ENCODE peak calls at places on chromosomes 4 and X, in nine cellular contexts. One of them, this sample, is unnamed.
A peak's percentile ranks its signal among the peaks of the same experiment; 100 is the strongest.

GRCh38 chrX:8272846-8273245 is 101.8 kb upstream of the VCX2 start:
- DNase-seq in left lung: no peak
- DNase-seq in OCI-LY7: no peak
- DNase-seq in HFFc6: no peak
- DNase-seq in astrocyte: no peak
- DNase-seq in neural progenitor cell: no peak
- DNase-seq in fibroblast of mammary gland: no peak
- DNase-seq in pancreas: no peak
- DNase-seq in GM13977: no peak
- DNase-seq in this sample: no peak

GRCh38 chr4:143482753-143483362 is 30.6 kb upstream of the SMARCA5 start:
- DNase-seq in left lung: no peak
- DNase-seq in OCI-LY7: peak; percentile 77
- DNase-seq in HFFc6: peak; percentile 56
- DNase-seq in astrocyte: peak; percentile 27
- DNase-seq in neural progenitor cell: peak; percentile 20
- DNase-seq in fibroblast of mammary gland: peak; percentile 69
- DNase-seq in pancreas: no peak
- DNase-seq in GM13977: peak; percentile 40
- DNase-seq in this sample: peak; percentile 5

GRCh38 chr4:17721496-17722360 is 59.7 kb downstream of the FAM184B start:
- DNase-seq in left lung: no peak
- DNase-seq in OCI-LY7: no peak
- DNase-seq in HFFc6: peak; percentile 52
- DNase-seq in astrocyte: peak; percentile 40
- DNase-seq in neural progenitor cell: no peak
- DNase-seq in fibroblast of mammary gland: peak; percentile 53
- DNase-seq in pancreas: no peak
- DNase-seq in GM13977: no peak
- DNase-seq in this sample: no peak

GRCh38 chrX:107716045-107716684 is 59.4 kb downstream of the TSC22D3 start:
- DNase-seq in left lung: peak; percentile 78
- DNase-seq in OCI-LY7: peak; percentile 24
- DNase-seq in HFFc6: no peak
- DNase-seq in astrocyte: peak; percentile 20
- DNase-seq in neural progenitor cell: peak; percentile 82
- DNase-seq in fibroblast of mammary gland: no peak
- DNase-seq in pancreas: no peak
- DNase-seq in GM13977: peak; percentile 41
- DNase-seq in this sample: no peak

GRCh38 chr4:110371016-110371795 is 104.7 kb upstream of the ENPEP start:
- DNase-seq in left lung: no peak
- DNase-seq in OCI-LY7: no peak
- DNase-seq in HFFc6: no peak
- DNase-seq in astrocyte: peak; percentile 2
- DNase-seq in neural progenitor cell: no peak
- DNase-seq in fibroblast of mammary gland: no peak
- DNase-seq in pancreas: no peak
- DNase-seq in GM13977: no peak
- DNase-seq in this sample: no peak

GRCh38 chrX:154396948-154397887 is 959 bp upstream of the RPL10 start:
- DNase-seq in left lung: peak; percentile 92
- DNase-seq in OCI-LY7: peak; percentile 61
- DNase-seq in HFFc6: no peak
- DNase-seq in astrocyte: peak; percentile 25
- DNase-seq in neural progenitor cell: peak; percentile 66
- DNase-seq in fibroblast of mammary gland: peak; percentile 64
- DNase-seq in pancreas: peak; percentile 82
- DNase-seq in GM13977: peak; percentile 67
- DNase-seq in this sample: peak; percentile 73

GRCh38 chr4:123622572-123622971 is 226.0 kb downstream of the SPRY1 start:
- DNase-seq in left lung: no peak
- DNase-seq in OCI-LY7: no peak
- DNase-seq in HFFc6: no peak
- DNase-seq in astrocyte: no peak
- DNase-seq in neural progenitor cell: no peak
- DNase-seq in fibroblast of mammary gland: no peak
- DNase-seq in pancreas: no peak
- DNase-seq in GM13977: no peak
- DNase-seq in this sample: no peak

GRCh38 chr4:42425146-42426065 is 28.1 kb downstream of the SHISA3 start:
- DNase-seq in left lung: peak; percentile 49
- DNase-seq in OCI-LY7: no peak
- DNase-seq in HFFc6: no peak
- DNase-seq in astrocyte: no peak
- DNase-seq in neural progenitor cell: peak; percentile 46
- DNase-seq in fibroblast of mammary gland: no peak
- DNase-seq in pancreas: no peak
- DNase-seq in GM13977: no peak
- DNase-seq in this sample: no peak

GRCh38 chrX:131262200-131262599 is 26.9 kb downstream of the IGSF1 start:
- DNase-seq in left lung: no peak
- DNase-seq in OCI-LY7: no peak
- DNase-seq in HFFc6: no peak
- DNase-seq in astrocyte: no peak
- DNase-seq in neural progenitor cell: no peak
- DNase-seq in fibroblast of mammary gland: no peak
- DNase-seq in pancreas: peak; percentile 69
- DNase-seq in GM13977: no peak
- DNase-seq in this sample: no peak

GRCh38 chrX:131264665-131265064 is 24.4 kb downstream of the IGSF1 start:
- DNase-seq in left lung: no peak
- DNase-seq in OCI-LY7: no peak
- DNase-seq in HFFc6: no peak
- DNase-seq in astrocyte: no peak
- DNase-seq in neural progenitor cell: no peak
- DNase-seq in fibroblast of mammary gland: no peak
- DNase-seq in pancreas: peak; percentile 64
- DNase-seq in GM13977: no peak
- DNase-seq in this sample: no peak

GRCh38 chrX:131264053-131264452 is 25.1 kb downstream of the IGSF1 start:
- DNase-seq in left lung: no peak
- DNase-seq in OCI-LY7: no peak
- DNase-seq in HFFc6: no peak
- DNase-seq in astrocyte: no peak
- DNase-seq in neural progenitor cell: no peak
- DNase-seq in fibroblast of mammary gland: no peak
- DNase-seq in pancreas: no peak
- DNase-seq in GM13977: no peak
- DNase-seq in this sample: no peak

DNA sequence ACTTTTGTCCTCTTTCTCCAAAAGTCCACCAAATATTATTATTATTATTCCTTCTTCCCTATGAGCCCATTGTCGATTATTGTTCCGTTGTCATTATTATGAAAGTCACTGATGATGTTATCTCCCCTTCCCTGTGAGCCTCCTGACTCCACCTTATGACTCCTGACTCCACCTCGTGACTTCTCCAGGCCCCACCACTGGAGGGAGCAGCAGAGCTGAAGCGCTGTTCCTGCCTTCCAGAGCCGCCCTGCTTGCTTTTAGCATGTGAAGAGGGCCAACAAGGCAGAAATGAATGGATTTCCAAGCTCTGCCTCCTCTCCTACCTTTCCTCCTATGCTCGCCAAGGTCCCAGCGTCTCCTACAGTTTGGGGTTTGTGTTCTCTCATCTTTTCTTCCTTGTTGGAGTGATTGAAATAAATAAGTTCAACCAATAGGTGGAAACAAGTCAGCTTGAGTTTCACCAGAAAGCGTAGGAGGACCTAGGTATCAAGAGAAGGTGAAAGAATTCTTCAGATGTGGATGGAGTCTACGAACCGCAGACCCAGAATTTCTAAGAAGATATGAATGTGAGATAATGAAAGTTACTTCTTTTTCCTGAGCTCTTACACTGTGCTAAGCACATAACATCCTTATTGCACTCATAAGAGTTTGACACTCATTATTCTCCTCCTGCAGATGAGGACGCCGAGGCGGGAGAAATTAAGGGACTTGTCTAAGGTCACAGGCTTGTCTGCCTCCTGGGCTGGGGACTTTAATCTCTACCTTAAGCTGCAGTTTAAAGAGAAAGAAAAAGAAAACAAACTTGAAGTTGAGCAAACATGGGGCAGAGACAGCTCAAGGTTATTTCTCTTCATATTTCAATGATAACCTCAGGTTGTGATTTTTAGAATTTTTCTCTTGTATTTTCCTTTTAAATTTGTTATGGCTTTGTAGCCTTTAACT is 26.1 kb downstream of the IGSF1 start:
- DNase-seq in left lung: no peak
- DNase-seq in OCI-LY7: peak; percentile 0
- DNase-seq in HFFc6: no peak
- DNase-seq in astrocyte: no peak
- DNase-seq in neural progenitor cell: peak; percentile 27
- DNase-seq in fibroblast of mammary gland: no peak
- DNase-seq in pancreas: peak; percentile 38
- DNase-seq in GM13977: no peak
- DNase-seq in this sample: peak; percentile 18
- TF ChIP-seq CTCF in left lung: no peak
- TF ChIP-seq CTCF in OCI-LY7: peak; percentile 41
- TF ChIP-seq CTCF in HFFc6: no peak
- TF ChIP-seq CTCF in astrocyte: no peak
- TF ChIP-seq CTCF in neural progenitor cell: peak; percentile 51
- TF ChIP-seq CTCF in fibroblast of mammary gland: peak; percentile 12
- TF ChIP-seq CTCF in pancreas: peak; percentile 17
- TF ChIP-seq CTCF in GM13977: peak; percentile 54
- TF ChIP-seq CTCF in this sample: no peak

GRCh38 chr4:156972370-156972980 is 876 bp upstream of the PDGFC start:
- DNase-seq in left lung: no peak
- DNase-seq in OCI-LY7: no peak
- DNase-seq in HFFc6: no peak
- DNase-seq in astrocyte: no peak
- DNase-seq in neural progenitor cell: peak; percentile 18
- DNase-seq in fibroblast of mammary gland: no peak
- DNase-seq in pancreas: no peak
- DNase-seq in GM13977: peak; percentile 26
- DNase-seq in this sample: no peak

GRCh38 chr4:156970501-156971167 is 965 bp downstream of the PDGFC start:
- DNase-seq in left lung: peak; percentile 88
- DNase-seq in OCI-LY7: no peak
- DNase-seq in HFFc6: peak; percentile 54
- DNase-seq in astrocyte: no peak
- DNase-seq in neural progenitor cell: peak; percentile 78
- DNase-seq in fibroblast of mammary gland: peak; percentile 59
- DNase-seq in pancreas: peak; percentile 55
- DNase-seq in GM13977: peak; percentile 23
- DNase-seq in this sample: no peak

GRCh38 chr4:156974264-156974663 is 2.7 kb upstream of the PDGFC start:
- DNase-seq in left lung: no peak
- DNase-seq in OCI-LY7: no peak
- DNase-seq in HFFc6: peak; percentile 61
- DNase-seq in astrocyte: peak; percentile 94
- DNase-seq in neural progenitor cell: no peak
- DNase-seq in fibroblast of mammary gland: peak; percentile 62
- DNase-seq in pancreas: no peak
- DNase-seq in GM13977: no peak
- DNase-seq in this sample: no peak

GRCh38 chr4:156971168-156971601 is 414 bp downstream of the PDGFC start:
- DNase-seq in left lung: no peak
- DNase-seq in OCI-LY7: no peak
- DNase-seq in HFFc6: no peak
- DNase-seq in astrocyte: no peak
- DNase-seq in neural progenitor cell: peak; percentile 64
- DNase-seq in fibroblast of mammary gland: no peak
- DNase-seq in pancreas: peak; percentile 38
- DNase-seq in GM13977: peak; percentile 32
- DNase-seq in this sample: no peak

GRCh38 chr4:156971623-156972369 is at the start of gene PDGFC:
- DNase-seq in left lung: peak; percentile 95
- DNase-seq in OCI-LY7: no peak
- DNase-seq in HFFc6: peak; percentile 49
- DNase-seq in astrocyte: peak; percentile 66
- DNase-seq in neural progenitor cell: peak; percentile 92
- DNase-seq in fibroblast of mammary gland: peak; percentile 61
- DNase-seq in pancreas: peak; percentile 81
- DNase-seq in GM13977: peak; percentile 63
- DNase-seq in this sample: peak; percentile 9
- TF ChIP-seq CTCF in left lung: peak; percentile 36
- TF ChIP-seq CTCF in OCI-LY7: no peak
- TF ChIP-seq CTCF in HFFc6: peak; percentile 78
- TF ChIP-seq CTCF in astrocyte: no peak
- TF ChIP-seq CTCF in neural progenitor cell: peak; percentile 57
- TF ChIP-seq CTCF in fibroblast of mammary gland: no peak
- TF ChIP-seq CTCF in pancreas: no peak
- TF ChIP-seq CTCF in GM13977: peak; percentile 21
- TF ChIP-seq CTCF in this sample: no peak

DNA sequence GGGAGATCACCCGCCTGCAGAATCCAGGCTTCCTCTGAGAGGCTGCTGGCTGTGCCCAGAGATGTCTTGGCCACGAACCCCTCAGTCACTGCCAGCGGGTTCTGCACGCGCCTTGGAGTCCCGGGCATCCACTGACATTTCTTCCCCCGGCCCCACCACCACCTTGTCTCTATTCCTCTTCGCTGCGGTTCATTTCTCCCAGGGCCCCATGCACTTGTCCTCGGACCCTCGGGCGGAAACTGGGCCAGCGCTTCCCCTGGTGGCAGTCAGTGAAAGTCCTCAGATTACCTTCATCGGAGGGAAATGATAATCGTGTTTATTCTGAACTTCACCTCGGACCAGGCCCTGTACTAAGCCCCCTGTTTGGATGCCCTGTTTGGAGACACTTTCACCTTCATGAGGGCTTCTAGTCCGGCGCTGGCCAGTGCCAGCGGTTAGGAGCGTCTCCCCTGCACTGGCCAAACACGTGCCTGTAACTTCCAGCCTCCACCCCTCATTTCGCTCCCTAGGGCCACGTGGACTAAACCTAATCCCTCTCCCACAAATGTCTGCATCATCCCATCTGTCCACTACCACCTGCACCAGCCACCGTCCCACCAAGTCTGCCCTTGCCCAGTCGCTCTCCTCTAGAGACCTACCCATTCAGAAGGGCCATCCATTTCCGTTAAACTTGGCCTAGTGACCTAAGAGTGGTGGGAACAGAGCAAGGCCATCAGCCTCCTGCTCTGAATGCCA is 82.0 kb downstream of the DCTD start:
- DNase-seq in left lung: no peak
- DNase-seq in OCI-LY7: no peak
- DNase-seq in HFFc6: no peak
- DNase-seq in astrocyte: no peak
- DNase-seq in neural progenitor cell: no peak
- DNase-seq in fibroblast of mammary gland: no peak
- DNase-seq in pancreas: no peak
- DNase-seq in GM13977: no peak
- DNase-seq in this sample: no peak
- TF ChIP-seq CTCF in left lung: no peak
- TF ChIP-seq CTCF in OCI-LY7: no peak
- TF ChIP-seq CTCF in HFFc6: peak; percentile 46
- TF ChIP-seq CTCF in astrocyte: no peak
- TF ChIP-seq CTCF in neural progenitor cell: peak; percentile 39
- TF ChIP-seq CTCF in fibroblast of mammary gland: no peak
- TF ChIP-seq CTCF in pancreas: no peak
- TF ChIP-seq CTCF in GM13977: no peak
- TF ChIP-seq CTCF in this sample: no peak

DNA sequence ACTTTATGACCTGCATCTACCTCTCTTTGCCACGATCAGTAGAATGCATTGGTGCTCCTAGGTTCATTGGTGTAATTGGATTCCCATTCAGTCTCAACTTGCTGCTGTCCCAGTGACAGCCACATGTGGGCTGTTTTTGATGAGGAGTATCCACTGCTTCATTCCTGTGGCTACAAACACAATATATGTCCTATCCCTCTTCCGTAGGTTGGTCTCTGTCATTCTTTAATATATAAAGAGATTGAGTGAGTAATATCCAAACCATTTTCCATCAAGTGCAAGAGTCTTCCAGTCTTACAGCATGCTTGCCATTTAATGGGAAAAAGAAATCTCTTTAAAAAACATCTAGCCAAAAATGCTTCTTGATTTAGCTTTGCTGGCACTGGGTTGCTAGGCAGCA is 244.0 kb downstream of the ARHGAP10 start:
- DNase-seq in left lung: no peak
- DNase-seq in OCI-LY7: no peak
- DNase-seq in HFFc6: peak; percentile 33
- DNase-seq in astrocyte: peak; percentile 54
- DNase-seq in neural progenitor cell: no peak
- DNase-seq in fibroblast of mammary gland: no peak
- DNase-seq in pancreas: no peak
- DNase-seq in GM13977: no peak
- DNase-seq in this sample: no peak
- TF ChIP-seq CTCF in left lung: no peak
- TF ChIP-seq CTCF in OCI-LY7: no peak
- TF ChIP-seq CTCF in HFFc6: no peak
- TF ChIP-seq CTCF in astrocyte: no peak
- TF ChIP-seq CTCF in neural progenitor cell: no peak
- TF ChIP-seq CTCF in fibroblast of mammary gland: no peak
- TF ChIP-seq CTCF in pancreas: no peak
- TF ChIP-seq CTCF in GM13977: no peak
- TF ChIP-seq CTCF in this sample: no peak

This sample was measured in activated CD8-positive, alpha-beta T cell treated with anti-CD3 and anti-CD28 coated beads for 36 hours.